ENCODE peak calls at places on chromosomes 2 and 18, in eight cellular contexts. M is mesothelial cell of epicardium, B is breast epithelium, P is pancreas, I is Peyer's patch, O is neural progenitor cell, H is dorsolateral prefrontal cortex, K is mammary epithelial cell. W is an unnamed sample.

GRCh38 chr2:155022531-155022930 is 324.0 kb downstream of the KCNJ3 start:
- DNase-seq in M (no peak), O (no peak), K (no peak), I (no peak), B (no peak), H (no peak), P (no peak), W (no peak)

GRCh38 chr2:42408009-42408408 is 47.0 kb upstream of the COX7A2L start:
- DNase-seq in M (no peak), I (no peak), K (no peak), O (no peak), H (no peak), B (no peak), P (no peak), W (no peak)

GRCh38 chr2:203743441-203743932 is 37.0 kb downstream of the CD28 start:
- DNase-seq in K (peak), O (no peak), H (no peak), B (no peak), P (no peak), I (no peak), M (no peak), W (no peak)

GRCh38 chr2:240435955-240436625 is 627 bp downstream of the GPC1 start:
- DNase-seq in P (peak), B (no peak), H (peak), K (peak), O (peak), I (no peak), M (no peak), W (no peak)

GRCh38 chr2:73870084-73870483 is 22.7 kb upstream of the ACTG2 start:
- DNase-seq in P (no peak), O (no peak), K (peak), M (no peak), H (no peak), I (peak), B (peak), W (no peak)

GRCh38 chr2:200592414-200593075 is 6.7 kb downstream of the AOX1 start:
- DNase-seq in K (no peak), H (no peak), P (peak), M (no peak), I (no peak), O (peak), B (no peak), W (no peak)

GRCh38 chr2:137838255-137839092 is 125.8 kb upstream of the HNMT start:
- DNase-seq in O (peak), H (no peak), P (no peak), B (no peak), M (no peak), I (no peak), K (peak), W (no peak)

GRCh38 chr2:5391361-5391760 is 300.8 kb upstream of the SOX11 start:
- DNase-seq in K (no peak), B (no peak), O (no peak), I (no peak), M (peak), H (no peak), P (peak), W (no peak)

GRCh38 chr2:206266130-206267125 is 8.0 kb upstream of the ZDBF2 start:
- DNase-seq in K (no peak), B (no peak), M (no peak), I (no peak), O (no peak), P (no peak), H (no peak), W (no peak)

GRCh38 chr2:232523682-232524597 is 2.0 kb upstream of the CHRND start:
- DNase-seq in P (no peak), B (no peak), H (no peak), K (peak), I (no peak), O (peak), M (no peak), W (peak)

GRCh38 chr2:63544017-63544627 is 44.2 kb downstream of the WDPCP start:
- DNase-seq in H (no peak), B (no peak), P (no peak), I (no peak), O (peak), K (no peak), M (no peak), W (no peak)

GRCh38 chr2:237873382-237873781 is 14.0 kb downstream of the RAMP1 start:
- DNase-seq in P (no peak), K (peak), B (no peak), I (peak), O (no peak), M (no peak), H (no peak), W (no peak)

GRCh38 chr2:240963065-240963375 is 35.4 kb upstream of the SNED1 start:
- DNase-seq in M (no peak), O (no peak), B (peak), P (no peak), K (no peak), I (peak), H (no peak), W (no peak)

GRCh38 chr2:54977149-54977548 is 73.1 kb downstream of the RTN4 start:
- DNase-seq in O (no peak), I (no peak), B (no peak), H (no peak), M (no peak), K (no peak), P (no peak), W (no peak)

GRCh38 chr2:176827269-176827668 is 385.3 kb upstream of the HNRNPA3 start:
- DNase-seq in B (no peak), O (no peak), M (no peak), I (no peak), P (no peak), H (no peak), K (no peak), W (no peak)

GRCh38 chr2:52456759-52457377 is 1310.7 kb upstream of the CHAC2 start:
- DNase-seq in O (peak), M (no peak), I (no peak), H (no peak), K (no peak), B (no peak), P (no peak), W (no peak)
- TF ChIP-seq CTCF in O (peak), M (no peak), I (no peak), H (no peak), K (no peak), B (no peak), P (no peak), W (no peak)

DNA sequence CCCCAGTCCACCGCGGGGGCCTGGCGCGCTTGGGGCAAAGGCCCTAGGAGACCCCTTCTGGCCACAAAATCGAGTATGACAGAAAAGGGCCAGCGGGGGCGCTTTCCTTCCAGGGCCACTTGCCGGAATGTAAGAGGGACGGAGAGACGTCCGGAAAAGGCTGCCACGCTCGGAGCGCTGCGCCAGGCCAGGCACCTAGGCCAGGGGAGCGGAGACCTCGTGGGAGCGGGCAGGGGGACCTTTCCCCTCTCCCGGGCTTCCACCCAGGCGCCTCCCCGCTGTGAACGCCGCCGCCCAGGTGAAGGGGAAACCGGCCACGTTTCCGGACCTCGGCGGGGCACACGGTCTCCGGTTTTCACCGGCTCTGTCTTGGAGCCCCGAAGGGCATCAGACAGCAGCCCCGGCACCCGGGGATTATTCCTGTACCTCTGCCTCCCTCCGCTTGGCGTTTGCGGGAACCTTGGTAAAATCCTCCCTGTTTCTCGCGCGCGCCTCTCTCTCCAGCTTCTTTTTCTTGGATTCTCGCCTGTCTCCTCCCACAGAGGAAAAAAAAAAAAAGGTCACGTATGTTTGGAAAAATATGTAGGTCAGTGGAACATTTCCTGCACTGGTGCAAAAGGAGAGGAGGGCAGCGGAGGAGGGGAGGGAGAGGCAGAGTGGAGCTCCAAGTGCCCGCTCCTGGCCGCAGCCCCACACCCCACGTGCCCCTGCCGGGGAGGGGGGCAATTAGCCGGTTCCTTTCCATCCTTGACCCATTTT is 1.2 kb upstream of the NPAS2 start:
- DNase-seq in I (peak), O (peak), B (peak), P (peak), K (peak), H (no peak), M (peak), W (peak)
- TF ChIP-seq CTCF in I (no peak), O (peak), B (no peak), P (no peak), K (no peak), H (peak), M (no peak), W (peak)

GRCh38 chr18:48771641-48772380 is 179.0 kb downstream of the SMAD7 start:
- DNase-seq in K (peak), I (no peak), O (peak), M (peak), B (peak), H (no peak), P (no peak), W (no peak)
- TF ChIP-seq CTCF in K (no peak), I (no peak), O (no peak), M (no peak), B (no peak), H (no peak), P (no peak), W (no peak)

GRCh38 chr2:39731546-39731945 is 47.5 kb downstream of the THUMPD2 start:
- DNase-seq in I (no peak), H (no peak), K (no peak), M (no peak), B (no peak), P (no peak), O (no peak), W (no peak)

GRCh38 chr2:39730276-39730675 is 48.8 kb downstream of the THUMPD2 start:
- DNase-seq in H (no peak), O (no peak), K (no peak), I (no peak), P (no peak), B (no peak), M (no peak), W (no peak)

GRCh38 chr2:39732492-39732891 is 46.6 kb downstream of the THUMPD2 start:
- DNase-seq in K (no peak), B (no peak), I (no peak), M (no peak), P (no peak), H (no peak), O (no peak), W (no peak)

GRCh38 chr2:39728941-39729351 is 50.1 kb downstream of the THUMPD2 start:
- DNase-seq in O (peak), I (peak), M (peak), P (peak), K (no peak), B (peak), H (no peak), W (peak)

GRCh38 chr2:39730685-39731302 is 48.3 kb downstream of the THUMPD2 start:
- DNase-seq in I (no peak), H (no peak), O (peak), M (no peak), P (no peak), B (no peak), K (no peak), W (no peak)
- TF ChIP-seq CTCF in I (peak), H (peak), O (peak), M (no peak), P (no peak), B (peak), K (peak), W (peak)

DNA sequence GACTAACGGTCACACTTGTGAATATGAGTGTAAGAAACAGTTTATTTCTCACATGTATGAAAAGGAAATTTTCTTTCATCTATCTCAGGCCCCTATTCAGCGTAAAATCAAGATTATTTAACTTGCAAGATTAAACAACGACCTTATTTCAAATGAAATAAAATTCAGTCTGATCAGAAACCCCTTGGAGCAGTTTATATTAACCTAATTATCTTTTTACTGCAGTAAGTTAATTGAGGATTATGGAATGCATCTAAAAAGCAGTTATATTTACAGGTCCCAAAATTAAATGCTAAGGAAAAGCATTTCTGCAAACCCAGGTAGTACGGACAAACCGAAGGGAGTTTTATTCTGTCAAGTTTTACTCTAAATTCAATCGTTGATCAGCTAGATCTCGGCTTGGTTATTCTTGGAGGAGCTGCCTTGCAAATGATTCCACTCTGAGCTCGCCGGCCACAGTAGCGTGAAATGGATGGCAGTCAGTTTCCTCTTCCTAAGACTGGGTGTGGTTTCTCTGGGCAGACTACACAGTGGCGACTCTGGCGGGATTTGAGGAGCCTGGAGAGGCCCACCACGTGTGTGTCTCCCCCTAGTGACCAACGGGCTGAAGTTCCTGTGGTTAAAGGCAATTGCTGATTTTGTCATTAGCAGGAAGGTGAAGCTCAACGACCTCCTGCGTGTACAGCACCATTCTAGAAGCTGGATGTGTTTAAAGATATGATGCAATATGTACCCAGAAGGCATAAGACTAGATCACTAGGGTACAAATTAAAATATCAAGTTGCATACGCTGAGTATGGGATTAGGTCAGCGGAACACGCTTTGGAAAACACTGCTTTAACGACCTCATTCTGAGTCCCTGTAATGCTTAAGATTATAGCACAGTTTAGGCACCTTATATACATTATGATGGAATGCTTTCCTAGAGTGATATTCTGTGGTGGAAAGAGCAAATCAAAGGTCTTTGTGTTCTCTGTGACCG is 36.4 kb downstream of the PRKRA start:
- DNase-seq in B (peak), I (peak), O (peak), P (peak), M (peak), K (peak), H (peak), W (peak)
- TF ChIP-seq CTCF in B (peak), I (peak), O (peak), P (peak), M (peak), K (peak), H (peak), W (peak)

GRCh38 chr18:43793910-43794309 is 516.6 kb upstream of the SYT4 start:
- DNase-seq in P (no peak), B (no peak), K (no peak), H (no peak), O (no peak), M (no peak), I (no peak), W (no peak)

GRCh38 chr18:43786893-43787292 is 509.6 kb upstream of the SYT4 start:
- DNase-seq in P (no peak), H (no peak), B (no peak), I (no peak), M (no peak), K (no peak), O (no peak), W (no peak)

GRCh38 chr18:43794363-43794762 is 517.1 kb upstream of the SYT4 start:
- DNase-seq in M (no peak), P (no peak), I (no peak), O (no peak), K (no peak), B (no peak), H (no peak), W (no peak)

GRCh38 chr18:43785145-43785544 is 507.9 kb upstream of the SYT4 start:
- DNase-seq in O (no peak), M (no peak), I (no peak), P (no peak), K (no peak), B (no peak), H (no peak), W (no peak)

DNA sequence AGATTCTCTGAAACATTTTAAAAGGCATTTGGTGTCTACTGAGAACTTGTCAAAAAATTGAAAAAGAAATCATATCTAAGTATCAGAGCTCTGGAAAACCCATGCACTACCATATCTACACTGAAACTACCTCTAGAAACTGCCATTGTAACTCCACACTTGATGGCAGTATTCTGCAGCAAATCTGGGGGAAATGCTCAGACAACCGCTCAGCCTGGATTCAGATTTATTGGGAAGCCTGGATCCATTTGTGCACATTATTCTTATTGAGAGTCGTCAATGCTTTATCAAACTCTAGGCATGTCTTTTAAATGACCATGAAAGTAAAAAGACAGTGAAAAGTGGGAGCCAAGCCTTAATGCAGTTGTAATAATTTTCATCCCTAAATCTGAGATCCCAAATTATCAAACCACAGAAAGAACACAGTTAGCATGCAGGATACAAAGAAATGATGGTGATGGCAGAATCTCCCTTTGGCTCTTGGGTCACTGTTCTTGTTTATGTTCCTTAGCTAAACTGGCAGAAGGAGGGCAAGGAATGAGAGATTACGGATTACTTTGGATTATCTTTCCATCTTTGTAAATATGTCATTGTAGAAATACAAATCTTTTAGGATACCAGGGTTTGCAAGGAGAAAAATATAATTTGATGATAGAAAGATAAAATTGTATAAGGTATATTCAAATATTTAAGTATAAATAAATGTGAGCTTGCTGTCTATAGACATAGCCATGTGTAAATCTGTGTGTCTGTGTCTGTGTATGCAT is 512.1 kb upstream of the SYT4 start:
- DNase-seq in P (no peak), O (peak), B (no peak), I (no peak), K (no peak), M (no peak), H (no peak), W (no peak)
- TF ChIP-seq CTCF in P (no peak), O (peak), B (no peak), I (no peak), K (no peak), M (no peak), H (peak), W (no peak)

GRCh38 chr2:10164611-10165010 is 42.1 kb downstream of the RRM2 start:
- DNase-seq in P (no peak), H (no peak), B (no peak), O (no peak), M (no peak), I (no peak), K (no peak), W (no peak)

GRCh38 chr2:10161961-10162441 is 39.5 kb downstream of the RRM2 start:
- DNase-seq in P (no peak), H (peak), B (no peak), M (no peak), I (peak), O (no peak), K (peak), W (no peak)

GRCh38 chr2:10162586-10163497 is 40.3 kb downstream of the RRM2 start:
- DNase-seq in P (no peak), B (no peak), I (no peak), H (no peak), M (no peak), K (no peak), O (peak), W (peak)

GRCh38 chr2:10165282-10165681 is 42.7 kb downstream of the RRM2 start:
- DNase-seq in H (no peak), I (no peak), P (no peak), B (no peak), K (no peak), O (no peak), M (no peak), W (no peak)

GRCh38 chr2:10163498-10164486 is 41.3 kb downstream of the RRM2 start:
- DNase-seq in B (no peak), H (no peak), O (no peak), K (no peak), P (no peak), I (no peak), M (no peak), W (no peak)
- TF ChIP-seq CTCF in B (no peak), H (no peak), O (no peak), K (no peak), P (no peak), I (no peak), M (no peak), W (no peak)

DNA sequence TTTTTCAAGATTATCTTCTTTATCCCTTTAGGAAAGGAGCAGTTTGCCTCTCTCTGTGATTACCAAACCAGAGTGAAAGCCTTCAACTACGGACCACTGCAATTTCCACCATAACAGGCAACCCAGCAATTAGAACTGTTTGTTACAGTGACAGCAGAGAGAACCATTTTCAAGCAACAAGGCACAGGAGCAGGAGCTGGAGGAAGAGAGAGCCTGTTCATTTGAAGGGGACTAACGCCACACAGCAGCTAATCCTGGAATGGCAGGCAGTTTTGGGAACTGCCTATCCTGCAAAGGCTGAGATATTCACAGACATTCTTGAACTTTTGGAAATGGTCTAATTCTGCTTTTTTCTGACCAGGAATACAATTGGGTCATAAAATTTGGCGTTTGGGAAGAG is 1541.9 kb upstream of the PIK3C3 start:
- DNase-seq in I (no peak), B (no peak), P (no peak), M (peak), H (peak), O (peak), K (no peak), W (peak)
- TF ChIP-seq CTCF in I (no peak), B (no peak), P (no peak), M (no peak), H (peak), O (peak), K (peak), W (peak)